ENCODE peak calls at places on chromosomes 6 and 20, in nine cellular contexts. D is thyroid gland; C is progenitor cell of endocrine pancreas; Q is fibroblast of the aortic adventitia; J is astrocyte of the cerebellum; X is ovary; A is upper lobe of left lung; P is CD8-positive, alpha-beta T cell; O is GM10248. Z is an unnamed sample.

GRCh38 chr6:43900560-43901329 is 130.7 kb downstream of the VEGFA start:
- DNase-seq in D (peak), C (no peak), Q (no peak), J (no peak), X (no peak), A (no peak), P (no peak), O (no peak), Z (no peak)

GRCh38 chr20:63594043-63594561 is 20.1 kb upstream of the HELZ2 start:
- DNase-seq in D (no peak), C (no peak), Q (peak), J (peak), X (no peak), A (no peak), P (no peak), O (no peak), Z (no peak)

GRCh38 chr6:36827261-36828079 is 11.8 kb downstream of the CPNE5 start:
- DNase-seq in D (no peak), C (no peak), Q (peak), J (peak), X (peak), A (peak), P (peak), O (no peak), Z (no peak)

GRCh38 chr20:48189177-48189576 is 403.9 kb upstream of the SULF2 start:
- DNase-seq in D (no peak), C (no peak), Q (peak), J (no peak), X (no peak), A (no peak), P (no peak), O (peak), Z (no peak)

GRCh38 chr6:79841577-79842381 is 105.6 kb downstream of the ELOVL4 start:
- DNase-seq in D (no peak), C (no peak), Q (no peak), J (no peak), X (no peak), A (no peak), P (no peak), O (no peak), Z (no peak)

GRCh38 chr20:50280851-50281655 is 90.4 kb downstream of the CEBPB start:
- DNase-seq in D (no peak), C (no peak), Q (no peak), J (no peak), X (no peak), A (no peak), P (no peak), O (no peak), Z (no peak)

GRCh38 chr6:101351173-101351572 is 42.3 kb upstream of the GRIK2 start:
- DNase-seq in D (no peak), C (no peak), Q (no peak), J (no peak), X (no peak), A (no peak), P (no peak), O (no peak), Z (no peak)

GRCh38 chr6:134750669-134751068 is 199.2 kb downstream of the ALDH8A1 start:
- DNase-seq in D (no peak), C (no peak), Q (peak), J (peak), X (no peak), A (no peak), P (no peak), O (no peak), Z (no peak)

GRCh38 chr6:147278891-147279290 is 74.7 kb downstream of the STXBP5 start:
- DNase-seq in D (no peak), C (no peak), Q (no peak), J (no peak), X (no peak), A (no peak), P (no peak), O (no peak), Z (no peak)

GRCh38 chr6:40169878-40170277 is 235.6 kb upstream of the MOCS1 start:
- DNase-seq in D (no peak), C (no peak), Q (no peak), J (no peak), X (no peak), A (no peak), P (no peak), O (no peak), Z (no peak)

GRCh38 chr6:44152109-44152461 is 6.5 kb upstream of the CAPN11 start:
- DNase-seq in D (no peak), C (no peak), Q (no peak), J (no peak), X (no peak), A (no peak), P (no peak), O (no peak), Z (no peak)

GRCh38 chr6:135651964-135652755 is 154.6 kb upstream of the AHI1 start:
- DNase-seq in D (no peak), C (no peak), Q (no peak), J (no peak), X (no peak), A (no peak), P (no peak), O (peak), Z (no peak)

GRCh38 chr20:3420211-3420707 is 12.8 kb upstream of the DNAAF9 start:
- DNase-seq in D (peak), C (no peak), Q (peak), J (no peak), X (no peak), A (peak), P (peak), O (peak), Z (no peak)

GRCh38 chr6:156658596-156659316 is 118.4 kb upstream of the ARID1B start:
- DNase-seq in D (no peak), C (no peak), Q (peak), J (peak), X (no peak), A (no peak), P (no peak), O (no peak), Z (no peak)

GRCh38 chr20:58544891-58545290 is 29.7 kb upstream of the APCDD1L start:
- DNase-seq in D (no peak), C (no peak), Q (no peak), J (no peak), X (no peak), A (no peak), P (no peak), O (no peak), Z (no peak)

GRCh38 chr6:102571236-102571908 is 1177.9 kb downstream of the GRIK2 start:
- DNase-seq in D (no peak), C (no peak), Q (no peak), J (peak), X (no peak), A (no peak), P (no peak), O (no peak), Z (no peak)

GRCh38 chr6:90468080-90468479 is 118.8 kb downstream of the MAP3K7 start:
- DNase-seq in D (no peak), C (no peak), Q (no peak), J (no peak), X (no peak), A (no peak), P (no peak), O (no peak), Z (no peak)

GRCh38 chr6:49676671-49677281 is 36.6 kb downstream of the CRISP2 start:
- DNase-seq in D (no peak), C (no peak), Q (peak), J (no peak), X (no peak), A (no peak), P (no peak), O (no peak), Z (no peak)

GRCh38 chr6:140586426-140587061 is 1212.1 kb upstream of the CITED2 start:
- DNase-seq in D (peak), C (no peak), Q (peak), J (no peak), X (no peak), A (no peak), P (no peak), O (peak), Z (no peak)

GRCh38 chr20:35665949-35666288 is 1.2 kb upstream of the CPNE1 start:
- DNase-seq in D (no peak), C (no peak), Q (no peak), J (no peak), X (no peak), A (no peak), P (no peak), O (no peak), Z (no peak)

GRCh38 chr20:11553603-11554002 is 364.1 kb upstream of the BTBD3 start:
- DNase-seq in D (no peak), C (no peak), Q (peak), J (no peak), X (no peak), A (no peak), P (no peak), O (no peak), Z (no peak)

GRCh38 chr6:114862064-114862463 is 519.2 kb upstream of the HS3ST5 start:
- DNase-seq in D (no peak), C (no peak), Q (no peak), J (no peak), X (no peak), A (no peak), P (no peak), O (no peak), Z (no peak)

GRCh38 chr20:63778857-63779256 is 39.3 kb downstream of the SLC2A4RG start:
- DNase-seq in D (no peak), C (no peak), Q (no peak), J (no peak), X (no peak), A (no peak), P (no peak), O (no peak), Z (no peak)

GRCh38 chr6:152697634-152698033 is at the start of gene MYCT1:
- DNase-seq in D (no peak), C (no peak), Q (peak), J (no peak), X (no peak), A (no peak), P (no peak), O (no peak), Z (no peak)

GRCh38 chr6:168562576-168563151 is 121.7 kb downstream of the SMOC2 start:
- DNase-seq in D (no peak), C (no peak), Q (no peak), J (no peak), X (no peak), A (no peak), P (no peak), O (no peak), Z (no peak)

GRCh38 chr6:37048851-37049734 is 43.6 kb downstream of the FGD2 start:
- DNase-seq in D (no peak), C (no peak), Q (peak), J (peak), X (peak), A (peak), P (peak), O (peak), Z (no peak)

GRCh38 chr20:14865169-14865568 is 527.8 kb upstream of the FLRT3 start:
- DNase-seq in D (no peak), C (no peak), Q (no peak), J (no peak), X (no peak), A (no peak), P (no peak), O (no peak), Z (no peak)

GRCh38 chr6:7888587-7889357 is 21.8 kb downstream of the TXNDC5 start:
- DNase-seq in D (no peak), C (no peak), Q (no peak), J (no peak), X (no peak), A (no peak), P (no peak), O (no peak), Z (no peak)

GRCh38 chr6:109869398-109870165 is 108.5 kb upstream of the GPR6 start:
- DNase-seq in D (peak), C (no peak), Q (peak), J (no peak), X (peak), A (no peak), P (no peak), O (no peak), Z (no peak)

GRCh38 chr6:116572162-116572561 is 858 bp downstream of the RWDD1 start:
- DNase-seq in D (peak), C (no peak), Q (peak), J (no peak), X (no peak), A (peak), P (no peak), O (peak), Z (no peak)

GRCh38 chr20:8020314-8021079 is 936 bp upstream of the TMX4 start:
- DNase-seq in D (no peak), C (no peak), Q (no peak), J (no peak), X (no peak), A (no peak), P (no peak), O (peak), Z (no peak)

GRCh38 chr6:132726608-132726975 is 12.7 kb upstream of the VNN1 start:
- DNase-seq in D (no peak), C (no peak), Q (no peak), J (no peak), X (no peak), A (no peak), P (no peak), O (no peak), Z (no peak)

GRCh38 chr6:108549741-108550140 is 11.0 kb upstream of the FOXO3 start:
- DNase-seq in D (no peak), C (no peak), Q (no peak), J (no peak), X (no peak), A (no peak), P (no peak), O (no peak), Z (no peak)

GRCh38 chr6:135212020-135212806 is 31.1 kb downstream of the MYB start:
- DNase-seq in D (no peak), C (no peak), Q (peak), J (no peak), X (no peak), A (no peak), P (no peak), O (no peak), Z (no peak)

GRCh38 chr6:142925575-142926110 is 19.3 kb downstream of the HIVEP2 start:
- DNase-seq in D (no peak), C (no peak), Q (peak), J (no peak), X (no peak), A (no peak), P (no peak), O (no peak), Z (no peak)

GRCh38 chr6:26646074-26646473 is 13.5 kb downstream of the ZNF322 start:
- DNase-seq in D (no peak), C (no peak), Q (no peak), J (no peak), X (no peak), A (no peak), P (no peak), O (no peak), Z (no peak)

GRCh38 chr6:2754396-2754795 is 3.7 kb upstream of the MYLK4 start:
- DNase-seq in D (no peak), C (no peak), Q (no peak), J (no peak), X (no peak), A (no peak), P (no peak), O (no peak), Z (no peak)

GRCh38 chr6:157898169-157898568 is 75.1 kb downstream of the SNX9 start:
- DNase-seq in D (no peak), C (no peak), Q (no peak), J (no peak), X (no peak), A (no peak), P (no peak), O (no peak), Z (no peak)

GRCh38 chr6:46491789-46492547 is 719 bp upstream of the RCAN2 start:
- DNase-seq in D (peak), C (peak), Q (peak), J (no peak), X (peak), A (peak), P (peak), O (peak), Z (peak)
- TF ChIP-seq CTCF in D (peak), C (peak), Q (peak), J (peak), X (peak), A (peak), P (no peak), O (peak), Z (no peak)

DNA sequence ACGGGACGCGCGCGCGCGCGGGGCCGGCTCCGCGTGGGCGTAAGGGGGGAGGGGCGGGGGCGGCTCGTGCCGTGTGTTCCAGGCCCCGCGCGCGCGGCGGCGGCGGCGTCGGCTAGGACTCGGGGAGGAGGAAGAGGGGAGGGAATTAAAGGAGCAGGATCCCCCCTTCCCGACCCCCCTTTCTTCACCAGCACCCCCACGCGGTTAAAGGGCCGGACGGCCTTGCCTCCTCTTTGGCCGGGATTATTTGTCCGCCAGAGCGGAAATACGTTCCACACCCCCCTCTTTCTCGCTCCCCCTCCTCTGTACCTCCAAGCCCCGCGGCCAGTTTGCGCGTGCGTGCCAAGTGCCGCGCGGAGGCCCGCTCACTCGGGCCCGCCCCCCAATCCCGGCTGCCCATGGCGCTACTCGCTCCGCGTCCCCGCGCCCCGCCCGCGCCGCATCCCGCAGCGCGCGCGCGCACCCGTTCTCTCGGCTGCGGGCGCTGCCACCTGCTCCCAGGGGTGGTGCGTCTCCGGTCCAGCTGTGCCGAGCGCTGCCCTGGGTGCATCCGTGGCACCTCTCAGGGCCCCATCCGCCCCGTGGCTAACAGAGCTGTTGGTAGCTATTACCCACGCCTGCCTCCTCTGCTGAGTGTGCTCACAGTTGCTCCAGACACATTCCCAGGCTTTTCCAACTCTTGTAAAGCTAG is at the start of gene ZBTB12:
- DNase-seq in D (peak), C (peak), Q (peak), J (peak), X (peak), A (peak), P (peak), O (peak), Z (peak)
- TF ChIP-seq CTCF in D (no peak), C (no peak), Q (peak), J (no peak), X (peak), A (no peak), P (no peak), O (no peak), Z (no peak)

DNA sequence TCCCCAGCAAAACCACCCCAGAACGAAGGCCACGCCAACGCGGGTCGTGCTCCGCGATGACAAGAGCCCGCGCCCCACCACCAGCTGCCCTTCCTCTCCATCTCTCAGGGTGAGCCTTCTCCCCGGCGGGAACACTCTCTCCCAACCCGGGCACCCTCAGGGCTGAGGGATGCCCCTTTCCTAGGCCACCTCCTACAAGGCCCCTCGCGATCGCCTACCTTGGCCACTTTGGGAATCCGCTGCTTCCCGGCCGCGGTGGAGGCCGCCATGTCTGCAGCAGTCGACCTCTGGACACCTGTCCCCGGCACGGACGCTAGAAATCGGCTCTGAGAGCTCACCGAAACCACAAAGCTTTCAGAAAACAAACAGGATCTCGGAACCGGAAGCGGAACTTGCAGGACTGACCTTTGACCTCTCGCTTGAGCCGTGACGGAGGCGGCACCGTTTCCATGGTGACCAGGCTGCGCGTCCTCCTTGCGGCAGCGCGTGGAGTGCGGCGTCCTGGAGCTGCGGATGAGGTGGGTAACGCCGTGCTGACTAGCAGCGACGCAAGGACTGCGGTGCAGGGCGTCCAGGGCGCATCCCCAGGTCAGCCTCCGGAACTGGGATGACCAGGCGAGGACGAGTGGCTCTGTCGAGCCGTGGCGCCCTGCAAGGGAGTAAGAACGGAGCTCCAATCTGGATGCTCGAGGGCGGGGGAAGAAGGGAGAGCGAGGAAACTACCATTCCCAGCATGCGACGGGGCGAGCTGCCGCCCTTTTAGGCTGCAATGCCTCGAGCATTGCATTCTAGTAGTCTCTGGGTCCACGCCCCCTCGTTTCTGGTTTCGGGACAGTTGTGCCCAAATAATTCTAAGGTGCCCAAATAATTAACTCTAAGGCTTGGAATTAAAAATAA is at the start of the genes CFAP61 and CRNKL1:
- DNase-seq in D (peak), C (peak), Q (peak), J (peak), X (peak), A (peak), P (peak), O (peak), Z (peak)
- TF ChIP-seq CTCF in D (peak), C (peak), Q (no peak), J (no peak), X (peak), A (peak), P (no peak), O (no peak), Z (no peak)

GRCh38 chr6:33820243-33820642 is 16.4 kb upstream of the MLN start:
- DNase-seq in D (no peak), C (no peak), Q (no peak), J (no peak), X (no peak), A (no peak), P (no peak), O (no peak), Z (no peak)

GRCh38 chr6:33820784-33821183 is 17.0 kb upstream of the MLN start:
- DNase-seq in D (no peak), C (no peak), Q (no peak), J (no peak), X (no peak), A (no peak), P (no peak), O (no peak), Z (no peak)

GRCh38 chr6:33824461-33825154 is 20.8 kb upstream of the MLN start:
- DNase-seq in D (peak), C (no peak), Q (peak), J (no peak), X (peak), A (peak), P (no peak), O (no peak), Z (no peak)

GRCh38 chr6:33823806-33824205 is 20.0 kb upstream of the MLN start:
- DNase-seq in D (peak), C (no peak), Q (no peak), J (no peak), X (no peak), A (no peak), P (no peak), O (no peak), Z (no peak)

GRCh38 chr6:33822575-33823395 is 19.0 kb upstream of the MLN start:
- DNase-seq in D (peak), C (no peak), Q (no peak), J (no peak), X (no peak), A (no peak), P (no peak), O (no peak), Z (no peak)
- TF ChIP-seq CTCF in D (peak), C (peak), Q (peak), J (peak), X (no peak), A (no peak), P (no peak), O (no peak), Z (no peak)

DNA sequence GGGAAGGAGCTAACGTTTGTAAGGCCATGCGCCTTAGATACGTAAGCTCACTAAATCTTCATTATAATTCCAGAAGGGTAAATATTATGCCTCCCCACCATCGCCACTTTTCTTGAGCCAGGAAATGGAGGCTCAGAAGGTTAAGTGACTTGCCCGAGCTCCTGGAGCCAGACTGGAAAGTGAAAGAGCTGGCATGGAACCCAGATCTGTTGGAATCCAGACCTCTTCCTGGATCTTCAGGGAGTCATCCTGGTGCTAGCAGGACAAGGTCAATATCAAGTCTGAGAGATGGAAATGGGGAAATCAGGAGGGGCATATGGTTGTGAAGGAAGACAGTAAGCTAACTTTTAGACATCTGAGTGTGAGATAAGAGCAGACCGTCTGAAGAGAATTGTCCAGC is 6.1 kb downstream of the TMEM200A start:
- DNase-seq in D (no peak), C (no peak), Q (no peak), J (no peak), X (no peak), A (no peak), P (no peak), O (no peak), Z (no peak)
- TF ChIP-seq CTCF in D (no peak), C (no peak), Q (no peak), J (no peak), X (no peak), A (no peak), P (no peak), O (no peak), Z (no peak)

GRCh38 chr6:159169193-159169555 is at the start of gene FNDC1:
- DNase-seq in D (peak), C (peak), Q (no peak), J (no peak), X (peak), A (no peak), P (no peak), O (peak), Z (peak)
- TF ChIP-seq CTCF in D (peak), C (peak), Q (peak), J (no peak), X (no peak), A (peak), P (no peak), O (peak), Z (no peak)

Z was measured in mesothelial cell of epicardium.